ENCODE peak calls at places on chromosomes 2 and 18, in four cellular contexts. M, A, S and F are unnamed samples.

GRCh38 chr2:181552808-181553207 is 95.6 kb downstream of the ITGA4 start:
- DNase-seq in A (no peak), M (no peak), S (no peak), F (no peak)

GRCh38 chr18:32582455-32582854 is 111.8 kb upstream of the GAREM1 start:
- DNase-seq in S (no peak), A (no peak), M (no peak), F (no peak)

GRCh38 chr18:53426656-53427055 is 797.8 kb downstream of the MBD2 start:
- DNase-seq in A (no peak), M (no peak), S (no peak), F (no peak)

GRCh38 chr18:58496937-58497336 is 132.0 kb downstream of the ALPK2 start:
- DNase-seq in A (no peak), S (peak), M (no peak), F (no peak)

GRCh38 chr18:675307-675706 is 17.9 kb downstream of the TYMS start:
- DNase-seq in M (no peak), A (no peak), S (no peak), F (no peak)

GRCh38 chr2:190126758-190127157 is 64.2 kb upstream of the MSTN start:
- DNase-seq in A (no peak), M (no peak), S (no peak), F (no peak)

GRCh38 chr2:16268301-16269000 is 328.1 kb downstream of the MYCN start:
- DNase-seq in A (no peak), M (no peak), S (no peak), F (no peak)

GRCh38 chr18:51503351-51503750 is 305.9 kb upstream of the MEX3C start:
- DNase-seq in M (no peak), S (no peak), A (no peak), F (no peak)

GRCh38 chr18:49500136-49500921 is 13.3 kb upstream of the C18orf32 start:
- DNase-seq in A (no peak), S (no peak), M (no peak), F (no peak)

GRCh38 chr18:60347526-60348045 is 25.0 kb downstream of the MC4R start:
- DNase-seq in M (no peak), A (no peak), S (no peak), F (no peak)

GRCh38 chr2:30147196-30147714 is 448 bp downstream of the YPEL5 start:
- DNase-seq in M (no peak), S (no peak), A (no peak), F (no peak)

GRCh38 chr2:212725180-212725579 is 186.6 kb upstream of the ERBB4 start:
- DNase-seq in S (no peak), M (no peak), A (no peak), F (no peak)

GRCh38 chr2:180728928-180729559 is 251.4 kb upstream of the UBE2E3 start:
- DNase-seq in M (peak), A (no peak), S (no peak), F (no peak)

GRCh38 chr2:240293865-240294461 is 141.5 kb upstream of the GPC1 start:
- DNase-seq in S (no peak), A (no peak), M (no peak), F (no peak)

GRCh38 chr2:71113843-71114242 is 16.2 kb downstream of the MCEE start:
- DNase-seq in M (no peak), A (no peak), S (no peak), F (no peak)

GRCh38 chr2:241636983-241637232 is at the start of gene THAP4:
- DNase-seq in M (no peak), S (no peak), A (peak), F (peak)

GRCh38 chr2:80303006-80303741 is 1.4 kb downstream of the LRRTM1 start:
- DNase-seq in M (no peak), A (no peak), S (no peak), F (no peak)

GRCh38 chr18:74480149-74480651 is 16.0 kb upstream of the CNDP2 start:
- DNase-seq in S (peak), M (no peak), A (no peak), F (no peak)

GRCh38 chr2:109142416-109143210 is 13.6 kb downstream of the SH3RF3 start:
- DNase-seq in A (no peak), S (no peak), M (no peak), F (no peak)

GRCh38 chr18:28409811-28410210 is 232.9 kb upstream of the CDH2 start:
- DNase-seq in M (no peak), A (no peak), S (no peak), F (no peak)

GRCh38 chr2:237207641-237208040 is 122.0 kb downstream of the COPS8 start:
- DNase-seq in A (peak), S (no peak), M (no peak), F (peak)

GRCh38 chr2:63578767-63579166 is 9.5 kb downstream of the WDPCP start:
- DNase-seq in M (no peak), A (no peak), S (no peak), F (no peak)

GRCh38 chr2:127220102-127220806 is at the start of gene CYP27C1:
- DNase-seq in M (peak), S (no peak), A (no peak), F (no peak)

GRCh38 chr2:232013701-232014353 is 52.3 kb downstream of the DIS3L2 start:
- DNase-seq in A (no peak), M (no peak), S (no peak), F (no peak)

GRCh38 chr2:36770542-36771287 is 74.2 kb downstream of the VIT start:
- DNase-seq in M (peak), S (peak), A (no peak), F (peak)

GRCh38 chr18:79136742-79137141 is 67.5 kb downstream of the ATP9B start:
- DNase-seq in M (no peak), S (no peak), A (no peak), F (no peak)

GRCh38 chr2:227410191-227410590 is 22.4 kb upstream of the SCYGR1 start:
- DNase-seq in S (no peak), M (no peak), A (no peak), F (no peak)

GRCh38 chr18:79234438-79234837 is 161.3 kb upstream of the NFATC1 start:
- DNase-seq in S (no peak), A (no peak), M (no peak), F (no peak)

GRCh38 chr2:1605659-1606400 is 138.5 kb downstream of the PXDN start:
- DNase-seq in S (no peak), A (peak), M (peak), F (no peak)

GRCh38 chr2:7749895-7750559 is 832.8 kb downstream of the RNF144A start:
- DNase-seq in S (no peak), A (no peak), M (no peak), F (no peak)

GRCh38 chr2:7752291-7752690 is 835.1 kb downstream of the RNF144A start:
- DNase-seq in S (no peak), A (no peak), M (no peak), F (no peak)

GRCh38 chr2:7744827-7745226 is 827.6 kb downstream of the RNF144A start:
- DNase-seq in M (no peak), S (no peak), A (no peak), F (peak)

GRCh38 chr2:7745369-7745768 is 828.2 kb downstream of the RNF144A start:
- DNase-seq in A (no peak), S (no peak), M (no peak), F (no peak)

GRCh38 chr2:7748717-7749415 is 831.7 kb downstream of the RNF144A start:
- DNase-seq in M (no peak), S (no peak), A (no peak), F (no peak)
- H3K27ac ChIP-seq in M (no peak), S (no peak), A (no peak), F (no peak)

GRCh38 chr2:33291278-33292013 is 185.0 kb upstream of the RASGRP3 start:
- DNase-seq in S (peak), M (peak), A (no peak), F (no peak)
- TF ChIP-seq POLR2AphosphoS5 in S (no peak), M (peak), A (peak), F (peak)

DNA sequence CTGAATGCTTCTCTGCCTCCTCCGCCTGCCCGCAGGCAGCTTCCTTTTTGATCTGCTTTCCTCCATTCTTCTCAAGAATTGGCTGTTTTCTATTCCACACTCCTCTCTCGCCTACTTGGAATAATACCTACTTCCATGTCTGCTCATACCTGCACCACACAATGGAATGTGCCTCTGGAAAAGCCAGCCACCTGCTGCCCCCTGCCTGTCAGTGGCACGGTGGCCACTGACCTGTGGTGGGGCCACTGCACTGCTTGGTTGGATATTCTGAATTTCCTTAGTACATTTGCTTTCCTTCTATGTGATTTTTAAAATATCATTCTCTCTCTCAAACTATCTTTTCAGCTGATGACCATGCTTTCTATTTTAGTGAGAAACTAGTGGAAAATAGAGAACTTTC is 406.9 kb downstream of the DCDC2C start:
- DNase-seq in S (no peak), M (no peak), A (no peak), F (no peak)
- H3K27ac ChIP-seq in S (no peak), M (no peak), A (no peak), F (no peak)

GRCh38 chr18:12946549-12947354 is 1.1 kb upstream of the SEH1L start:
- DNase-seq in M (no peak), S (peak), A (peak), F (peak)

GRCh38 chr18:12944724-12945123 is 3.1 kb upstream of the SEH1L start:
- DNase-seq in A (no peak), M (no peak), S (no peak), F (peak)

GRCh38 chr18:12943200-12943599 is 4.6 kb upstream of the SEH1L start:
- DNase-seq in A (no peak), M (no peak), S (no peak), F (no peak)

GRCh38 chr18:12947355-12948054 is at the start of gene SEH1L:
- DNase-seq in A (peak), M (peak), S (peak), F (peak)

GRCh38 chr18:12948055-12948804 is 419 bp downstream of the SEH1L start:
- DNase-seq in S (peak), M (peak), A (peak), F (peak)
- TF ChIP-seq POLR2AphosphoS5 in S (peak), M (peak), A (peak), F (peak)

DNA sequence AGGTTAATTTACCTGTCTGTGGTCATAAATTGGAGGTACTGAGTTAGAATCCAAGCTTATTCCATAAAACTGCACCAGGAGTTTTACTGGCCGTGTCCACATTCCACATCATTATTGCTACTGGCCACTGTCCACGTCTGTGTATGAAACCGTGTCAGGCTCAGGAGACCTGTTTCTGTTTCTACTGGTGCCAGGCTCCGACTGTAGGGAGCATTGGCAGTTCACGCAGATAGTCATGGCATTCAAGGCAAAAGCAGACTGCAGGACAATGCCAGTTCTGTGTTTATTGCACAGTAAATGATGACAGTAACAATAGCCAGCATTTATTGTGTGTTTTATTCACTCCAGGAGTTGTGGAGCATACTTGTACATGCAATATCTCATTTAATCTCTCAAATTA is 55.2 kb downstream of the MAP4K4 start:
- DNase-seq in A (peak), M (peak), S (no peak), F (peak)
- H3K27ac ChIP-seq in A (peak), M (no peak), S (peak), F (peak)

DNA sequence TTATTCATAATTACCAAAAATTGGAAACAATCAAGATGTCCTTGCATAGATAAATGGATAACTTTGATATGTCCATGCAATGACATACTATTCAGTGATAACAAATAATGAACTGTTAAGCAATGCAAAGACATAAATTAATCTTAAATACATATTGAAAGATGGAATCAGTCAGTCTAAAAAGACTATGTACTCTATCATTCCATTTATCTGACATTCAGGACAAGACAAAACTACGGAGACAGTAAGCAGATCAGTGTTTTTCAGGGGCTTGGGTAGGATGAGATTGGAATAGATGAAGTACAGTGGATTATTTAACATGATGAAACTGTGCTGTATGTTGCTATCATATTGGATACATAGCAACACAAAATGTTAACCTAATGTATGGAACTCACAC is 21.3 kb upstream of the ZNF804A start:
- DNase-seq in M (no peak), S (no peak), A (no peak), F (no peak)
- TF ChIP-seq POLR2AphosphoS5 in M (no peak), S (no peak), A (no peak), F (no peak)

DNA sequence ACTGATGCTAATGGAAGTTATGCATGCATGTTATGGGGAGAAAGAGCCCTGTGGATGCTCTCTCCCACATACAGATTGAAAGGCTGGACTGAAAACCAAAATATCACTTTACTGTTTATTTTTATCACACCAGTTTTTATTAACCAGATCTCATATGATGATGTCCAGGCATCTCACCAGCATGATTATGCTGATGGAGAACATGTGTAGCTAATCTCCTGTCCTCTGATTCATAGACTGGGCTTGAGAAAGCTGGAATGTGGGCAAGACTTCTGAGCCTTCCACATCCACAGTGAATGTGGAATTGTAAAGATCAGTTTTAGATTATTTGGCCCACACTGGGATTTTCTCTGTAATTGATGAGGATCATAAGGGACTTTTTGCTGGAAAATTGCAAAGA is 137.9 kb downstream of the ICOS start:
- DNase-seq in M (no peak), S (no peak), A (no peak), F (no peak)
- H3K27ac ChIP-seq in M (no peak), S (no peak), A (no peak), F (no peak)

DNA sequence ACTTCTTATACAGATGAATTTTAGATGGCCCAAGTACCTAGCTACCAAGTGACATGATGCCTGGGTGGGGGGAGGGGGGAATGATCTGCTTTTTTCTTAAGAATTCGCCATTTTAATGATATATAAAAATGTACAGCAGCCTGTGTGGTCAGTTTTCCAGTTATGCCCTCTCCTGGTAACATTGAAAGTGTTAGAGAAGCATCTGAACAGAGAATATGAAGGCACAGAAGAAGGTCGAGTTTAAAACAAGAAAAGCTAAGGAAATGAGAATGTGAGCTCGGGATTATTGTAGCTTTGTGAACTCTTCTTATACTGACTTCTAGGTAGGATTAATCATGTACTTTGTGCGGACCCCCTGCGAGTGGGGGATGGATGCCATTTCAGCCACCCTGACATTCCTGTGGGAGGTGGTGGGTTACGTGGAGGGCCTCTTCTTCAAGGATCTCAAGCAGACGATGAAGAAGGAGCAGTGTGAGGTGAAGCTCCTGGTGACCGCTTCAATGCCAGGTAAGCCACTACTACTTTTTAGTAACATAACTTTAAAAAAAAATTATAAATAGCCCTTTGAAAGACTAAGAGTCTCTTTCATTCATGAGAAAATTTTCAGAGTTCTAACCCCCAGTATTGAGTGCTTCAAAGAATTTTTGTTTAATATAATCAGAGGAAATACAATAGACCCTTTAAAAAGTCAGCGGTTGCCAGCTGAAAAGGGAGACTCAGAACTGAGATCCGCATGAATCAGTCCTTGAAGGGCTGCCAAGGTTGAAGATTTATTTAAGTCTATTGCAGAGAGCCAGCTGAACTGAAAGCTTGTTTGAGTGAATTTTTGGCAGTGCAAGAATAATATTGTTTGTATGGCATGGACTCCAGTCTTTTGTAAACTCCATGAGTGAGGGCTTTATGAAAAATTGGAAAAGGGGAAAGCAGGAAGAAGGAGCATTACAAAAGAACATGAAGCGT is 68.7 kb upstream of the RPE start:
- DNase-seq in S (no peak), A (no peak), M (peak), F (no peak)
- TF ChIP-seq POLR2AphosphoS5 in S (no peak), A (no peak), M (no peak), F (no peak)